ENCODE peak calls at places on chromosomes 5 and 9, in five cellular contexts. One of them, this sample, is unnamed.

GRCh38 chr5:119276976-119277375 is 78.8 kb upstream of the TNFAIP8 start:
- DNase-seq in aorta: no peak
- DNase-seq in HCT116: no peak
- DNase-seq in transverse colon: no peak
- DNase-seq in body of pancreas: no peak
- DNase-seq in this sample: no peak

GRCh38 chr9:16985559-16986348 is 115.3 kb upstream of the BNC2 start:
- DNase-seq in transverse colon: peak; percentile 14
- DNase-seq in aorta: peak; percentile 89
- DNase-seq in HCT116: no peak
- DNase-seq in body of pancreas: no peak
- DNase-seq in this sample: peak; percentile 53

GRCh38 chr5:5198111-5198510 is 58.0 kb downstream of the ADAMTS16 start:
- DNase-seq in transverse colon: no peak
- DNase-seq in HCT116: no peak
- DNase-seq in body of pancreas: no peak
- DNase-seq in aorta: no peak
- DNase-seq in this sample: no peak

GRCh38 chr9:2229109-2229733 is 214.1 kb downstream of the SMARCA2 start:
- DNase-seq in HCT116: no peak
- DNase-seq in body of pancreas: no peak
- DNase-seq in aorta: no peak
- DNase-seq in transverse colon: no peak
- DNase-seq in this sample: no peak

GRCh38 chr5:156120777-156121176 is 206.2 kb upstream of the SGCD start:
- DNase-seq in transverse colon: no peak
- DNase-seq in body of pancreas: no peak
- DNase-seq in aorta: no peak
- DNase-seq in HCT116: no peak
- DNase-seq in this sample: no peak

GRCh38 chr5:173315495-173316352 is 12.5 kb downstream of the STC2 start:
- DNase-seq in HCT116: no peak
- DNase-seq in body of pancreas: peak; percentile 65
- DNase-seq in transverse colon: no peak
- DNase-seq in aorta: peak; percentile 80
- DNase-seq in this sample: peak; percentile 89

GRCh38 chr9:121698627-121699270 is 47.3 kb downstream of the DAB2IP start:
- DNase-seq in aorta: no peak
- DNase-seq in transverse colon: no peak
- DNase-seq in body of pancreas: peak; percentile 37
- DNase-seq in HCT116: no peak
- DNase-seq in this sample: peak; percentile 48

GRCh38 chr9:80326105-80326504 is 754.3 kb downstream of the TLE4 start:
- DNase-seq in transverse colon: no peak
- DNase-seq in aorta: no peak
- DNase-seq in body of pancreas: no peak
- DNase-seq in HCT116: no peak
- DNase-seq in this sample: no peak

GRCh38 chr9:114953917-114954316 is 23.5 kb upstream of the TNFSF8 start:
- DNase-seq in body of pancreas: no peak
- DNase-seq in aorta: no peak
- DNase-seq in transverse colon: peak; percentile 18
- DNase-seq in HCT116: no peak
- DNase-seq in this sample: no peak

GRCh38 chr9:106467847-106468163 is 395.2 kb upstream of the ZNF462 start:
- DNase-seq in transverse colon: no peak
- DNase-seq in aorta: no peak
- DNase-seq in HCT116: no peak
- DNase-seq in body of pancreas: no peak
- DNase-seq in this sample: peak; percentile 14

GRCh38 chr5:154038241-154038603 is 488 bp downstream of the FAM114A2 start:
- DNase-seq in HCT116: peak; percentile 3
- DNase-seq in body of pancreas: peak; percentile 46
- DNase-seq in aorta: no peak
- DNase-seq in transverse colon: peak; percentile 49
- DNase-seq in this sample: no peak

GRCh38 chr5:67338416-67338815 is 141.8 kb upstream of the CD180 start:
- DNase-seq in aorta: no peak
- DNase-seq in body of pancreas: no peak
- DNase-seq in transverse colon: no peak
- DNase-seq in HCT116: no peak
- DNase-seq in this sample: peak; percentile 43

GRCh38 chr9:106885451-106885850 is 22.5 kb downstream of the ZNF462 start:
- DNase-seq in body of pancreas: no peak
- DNase-seq in transverse colon: no peak
- DNase-seq in HCT116: no peak
- DNase-seq in aorta: no peak
- DNase-seq in this sample: peak; percentile 62

GRCh38 chr9:122248448-122248865 is 16.2 kb downstream of the RBM18 start:
- DNase-seq in transverse colon: no peak
- DNase-seq in body of pancreas: no peak
- DNase-seq in aorta: no peak
- DNase-seq in HCT116: peak; percentile 10
- DNase-seq in this sample: no peak

GRCh38 chr5:163503106-163504090 is 2.0 kb upstream of the MAT2B start:
- DNase-seq in transverse colon: peak; percentile 70
- DNase-seq in HCT116: peak; percentile 69
- DNase-seq in aorta: no peak
- DNase-seq in body of pancreas: peak; percentile 66
- DNase-seq in this sample: peak; percentile 79

GRCh38 chr9:127983847-127984289 is 3.1 kb upstream of the EEIG1 start:
- DNase-seq in aorta: no peak
- DNase-seq in body of pancreas: no peak
- DNase-seq in transverse colon: no peak
- DNase-seq in HCT116: no peak
- DNase-seq in this sample: no peak

GRCh38 chr9:6827370-6827949 is 69.7 kb downstream of the KDM4C start:
- DNase-seq in transverse colon: no peak
- DNase-seq in HCT116: peak; percentile 15
- DNase-seq in body of pancreas: no peak
- DNase-seq in aorta: no peak
- DNase-seq in this sample: peak; percentile 71

GRCh38 chr9:2362170-2362569 is 259.4 kb upstream of the VLDLR start:
- DNase-seq in body of pancreas: no peak
- DNase-seq in aorta: no peak
- DNase-seq in HCT116: no peak
- DNase-seq in transverse colon: no peak
- DNase-seq in this sample: no peak

GRCh38 chr5:74040065-74040551 is 414.1 kb downstream of the ARHGEF28 start:
- DNase-seq in transverse colon: no peak
- DNase-seq in HCT116: no peak
- DNase-seq in body of pancreas: no peak
- DNase-seq in aorta: no peak
- DNase-seq in this sample: peak; percentile 73

GRCh38 chr5:164188733-164189148 is 683.3 kb downstream of the MAT2B start:
- DNase-seq in aorta: no peak
- DNase-seq in body of pancreas: no peak
- DNase-seq in transverse colon: no peak
- DNase-seq in HCT116: no peak
- DNase-seq in this sample: peak; percentile 89

GRCh38 chr5:139431706-139432105 is 7.6 kb downstream of the DNAJC18 start:
- DNase-seq in aorta: no peak
- DNase-seq in HCT116: no peak
- DNase-seq in body of pancreas: no peak
- DNase-seq in transverse colon: no peak
- DNase-seq in this sample: no peak

GRCh38 chr9:33159760-33160127 is 7.4 kb downstream of the B4GALT1 start:
- DNase-seq in transverse colon: peak; percentile 58
- DNase-seq in aorta: no peak
- DNase-seq in HCT116: no peak
- DNase-seq in body of pancreas: no peak
- DNase-seq in this sample: peak; percentile 87

GRCh38 chr9:87964826-87965225 is 9.5 kb downstream of the CDK20 start:
- DNase-seq in HCT116: no peak
- DNase-seq in aorta: no peak
- DNase-seq in body of pancreas: no peak
- DNase-seq in transverse colon: no peak
- DNase-seq in this sample: no peak

GRCh38 chr9:134065720-134066419 is 2.0 kb downstream of the BRD3 start:
- DNase-seq in HCT116: no peak
- DNase-seq in aorta: no peak
- DNase-seq in transverse colon: peak; percentile 60
- DNase-seq in body of pancreas: peak; percentile 47
- DNase-seq in this sample: no peak

GRCh38 chr5:131150408-131150807 is 14.6 kb downstream of the HINT1 start:
- DNase-seq in transverse colon: no peak
- DNase-seq in aorta: no peak
- DNase-seq in body of pancreas: no peak
- DNase-seq in HCT116: no peak
- DNase-seq in this sample: no peak

GRCh38 chr9:134272302-134273023 is 53.8 kb upstream of the RXRA start:
- DNase-seq in aorta: no peak
- DNase-seq in body of pancreas: no peak
- DNase-seq in transverse colon: no peak
- DNase-seq in HCT116: no peak
- DNase-seq in this sample: no peak

GRCh38 chr5:6544561-6544935 is 88.3 kb downstream of the NSUN2 start:
- DNase-seq in body of pancreas: no peak
- DNase-seq in HCT116: no peak
- DNase-seq in aorta: no peak
- DNase-seq in transverse colon: no peak
- DNase-seq in this sample: no peak

GRCh38 chr9:34715639-34716215 is 5.8 kb upstream of the CCL21 start:
- DNase-seq in body of pancreas: no peak
- DNase-seq in aorta: no peak
- DNase-seq in transverse colon: no peak
- DNase-seq in HCT116: no peak
- DNase-seq in this sample: no peak

GRCh38 chr5:51201024-51201423 is 182.2 kb upstream of the ISL1 start:
- DNase-seq in HCT116: no peak
- DNase-seq in body of pancreas: no peak
- DNase-seq in aorta: no peak
- DNase-seq in transverse colon: peak; percentile 27
- DNase-seq in this sample: no peak

GRCh38 chr9:127734247-127734746 is 797 bp downstream of the TOR2A start:
- DNase-seq in HCT116: no peak
- DNase-seq in body of pancreas: peak; percentile 23
- DNase-seq in transverse colon: no peak
- DNase-seq in aorta: no peak
- DNase-seq in this sample: no peak

GRCh38 chr5:124920909-124921666 is 174.6 kb upstream of the ZNF608 start:
- DNase-seq in transverse colon: no peak
- DNase-seq in HCT116: no peak
- DNase-seq in aorta: no peak
- DNase-seq in body of pancreas: no peak
- DNase-seq in this sample: no peak

DNA sequence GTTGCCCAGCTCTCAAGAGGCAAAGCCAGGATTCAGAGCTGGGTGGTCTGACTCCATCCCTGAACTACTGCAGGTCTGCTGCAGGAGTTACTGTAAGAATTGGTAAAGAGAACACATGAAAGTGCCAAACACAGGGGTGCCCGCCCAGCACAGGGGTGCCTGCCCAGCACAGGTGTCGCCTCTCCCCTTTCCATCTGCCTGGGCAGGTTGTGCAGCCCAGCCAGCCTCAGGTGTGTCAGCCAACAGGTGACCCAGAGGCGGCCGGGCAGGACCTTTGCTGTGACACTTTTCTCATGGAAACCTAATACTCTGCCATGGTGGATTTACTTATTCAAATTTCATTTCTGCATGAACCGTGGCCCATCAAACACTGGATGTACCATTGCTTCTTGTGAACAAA is 289.7 kb upstream of the IRX4 start:
- DNase-seq in HCT116: no peak
- DNase-seq in transverse colon: no peak
- DNase-seq in body of pancreas: no peak
- DNase-seq in aorta: peak; percentile 43
- DNase-seq in this sample: no peak
- H3K27me3 ChIP-seq in HCT116: peaks cover 46% of the 10 kb centered on the region
- H3K27me3 ChIP-seq in transverse colon: no peaks in the 10 kb centered on the region
- H3K27me3 ChIP-seq in body of pancreas: no peaks in the 10 kb centered on the region
- H3K27me3 ChIP-seq in aorta: no peaks in the 10 kb centered on the region
- H3K27me3 ChIP-seq in this sample: no peaks in the 10 kb centered on the region

GRCh38 chr9:131671150-131671549 is 68.7 kb downstream of the RAPGEF1 start:
- DNase-seq in HCT116: no peak
- DNase-seq in aorta: no peak
- DNase-seq in transverse colon: no peak
- DNase-seq in body of pancreas: no peak
- DNase-seq in this sample: no peak

GRCh38 chr9:131674425-131675421 is 65.2 kb downstream of the RAPGEF1 start:
- DNase-seq in transverse colon: no peak
- DNase-seq in aorta: no peak
- DNase-seq in HCT116: no peak
- DNase-seq in body of pancreas: no peak
- DNase-seq in this sample: no peak

GRCh38 chr9:131672451-131672850 is 67.4 kb downstream of the RAPGEF1 start:
- DNase-seq in HCT116: no peak
- DNase-seq in transverse colon: no peak
- DNase-seq in aorta: no peak
- DNase-seq in body of pancreas: no peak
- DNase-seq in this sample: no peak

GRCh38 chr9:131673531-131673930 is 66.3 kb downstream of the RAPGEF1 start:
- DNase-seq in transverse colon: no peak
- DNase-seq in body of pancreas: no peak
- DNase-seq in HCT116: no peak
- DNase-seq in aorta: no peak
- DNase-seq in this sample: no peak

GRCh38 chr9:131673068-131673467 is 66.8 kb downstream of the RAPGEF1 start:
- DNase-seq in body of pancreas: no peak
- DNase-seq in aorta: no peak
- DNase-seq in transverse colon: no peak
- DNase-seq in HCT116: no peak
- DNase-seq in this sample: no peak
- H3K4me3 ChIP-seq in body of pancreas: no peak overlapping the region
- H3K4me3 ChIP-seq in aorta: no peak overlapping the region
- H3K4me3 ChIP-seq in transverse colon: no peak overlapping the region
- H3K4me3 ChIP-seq in HCT116: no peak overlapping the region
- H3K4me3 ChIP-seq in this sample: no peak overlapping the region

GRCh38 chr9:96557921-96558320 is 61.7 kb downstream of the CDC14B start:
- DNase-seq in HCT116: no peak
- DNase-seq in aorta: no peak
- DNase-seq in body of pancreas: no peak
- DNase-seq in transverse colon: no peak
- DNase-seq in this sample: no peak
- H3K4me1 ChIP-seq in HCT116: no peaks in the 10 kb centered on the region
- H3K4me1 ChIP-seq in aorta: peaks cover 4% of the 10 kb centered on the region
- H3K4me1 ChIP-seq in body of pancreas: no peaks in the 10 kb centered on the region
- H3K4me1 ChIP-seq in transverse colon: no peaks in the 10 kb centered on the region
- H3K4me1 ChIP-seq in this sample: peaks cover 26% of the 10 kb centered on the region

DNA sequence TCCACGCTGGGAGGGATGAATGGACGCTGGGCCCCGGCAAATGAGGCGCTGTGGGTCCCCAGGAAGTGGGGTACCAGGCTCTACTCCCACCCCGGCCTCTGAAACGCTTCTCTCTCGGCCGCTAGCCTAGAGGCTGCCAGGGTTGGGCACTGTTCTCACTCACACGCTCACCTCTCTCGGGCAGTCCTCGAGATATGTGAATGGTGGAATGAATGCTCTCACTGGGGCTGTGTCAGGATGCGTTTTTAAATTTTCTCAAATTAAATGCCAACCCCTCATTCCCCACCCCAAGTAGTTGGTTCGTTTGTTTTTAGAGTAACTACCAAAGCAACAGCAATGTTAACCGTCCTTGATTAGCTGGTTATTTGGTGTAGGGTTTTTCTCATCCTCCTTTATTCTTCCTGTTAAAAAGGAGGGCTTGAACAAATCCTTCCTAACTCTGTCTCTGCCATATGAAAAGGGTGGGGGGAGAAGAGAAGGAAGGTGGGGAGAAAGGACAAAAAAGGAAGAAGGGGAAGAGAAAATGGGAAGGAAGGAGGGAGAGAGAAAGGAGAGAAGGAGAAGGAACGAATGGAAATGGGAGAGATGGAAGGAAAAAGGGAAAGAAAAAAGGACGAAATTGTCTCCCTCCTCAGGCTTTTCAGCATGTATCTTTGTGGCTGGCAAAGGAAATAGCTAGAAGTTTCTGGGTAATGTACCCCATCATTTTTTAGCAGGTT is 1.4 kb upstream of the EBF1 start:
- DNase-seq in body of pancreas: no peak
- DNase-seq in aorta: peak; percentile 79
- DNase-seq in HCT116: no peak
- DNase-seq in transverse colon: no peak
- DNase-seq in this sample: no peak
- H3K27me3 ChIP-seq in body of pancreas: no peaks in the 10 kb centered on the region
- H3K27me3 ChIP-seq in aorta: no peaks in the 10 kb centered on the region
- H3K27me3 ChIP-seq in HCT116: peaks cover 44% of the 10 kb centered on the region
- H3K27me3 ChIP-seq in transverse colon: peaks cover 98% of the 10 kb centered on the region
- H3K27me3 ChIP-seq in this sample: peaks cover 97% of the 10 kb centered on the region

This sample was measured in cardiac muscle cell.